ENCODE peak calls at places on chromosomes 4 and X, in nine cellular contexts. P is progenitor cell of endocrine pancreas, G is AG09309, H is lower leg skin, K is tibial artery, C is transverse colon, V is osteoblast, R is omental fat pad, M is IMR-90. U is an unnamed sample.

GRCh38 chr4:26323807-26324206 is 3.0 kb downstream of the RBPJ start:
- DNase-seq in C (no peak), M (peak; percentile 68), G (peak; percentile 41), R (no peak), P (no peak), K (no peak), V (peak; percentile 68), H (no peak), U (no peak)

GRCh38 chr4:151644625-151645024 is 116.2 kb downstream of the GATB start:
- DNase-seq in C (no peak), G (no peak), M (no peak), V (no peak), H (no peak), P (peak; percentile 27), R (no peak), K (no peak), U (no peak)

GRCh38 chr4:19693949-19694597 is 557.6 kb upstream of the SLIT2 start:
- DNase-seq in K (no peak), M (no peak), C (no peak), H (no peak), R (no peak), P (no peak), V (no peak), G (no peak), U (no peak)

GRCh38 chr4:134216436-134216835 is 14.8 kb upstream of the PABPC4L start:
- DNase-seq in K (no peak), H (no peak), G (peak; percentile 8), P (no peak), V (no peak), C (no peak), M (peak; percentile 20), R (no peak), U (no peak)

GRCh38 chrX:113297456-113297855 is 456.8 kb upstream of the AMOT start:
- DNase-seq in C (no peak), P (no peak), V (no peak), H (no peak), M (no peak), R (no peak), G (no peak), K (no peak), U (no peak)

GRCh38 chr4:87078987-87079469 is 141.4 kb downstream of the KLHL8 start:
- DNase-seq in R (no peak), P (no peak), K (peak; percentile 61), C (no peak), M (peak; percentile 88), G (peak; percentile 77), H (peak; percentile 85), V (no peak), U (no peak)

GRCh38 chrX:7107968-7108480 is 39.5 kb upstream of the STS start:
- DNase-seq in H (no peak), K (no peak), C (no peak), G (no peak), M (no peak), P (no peak), V (no peak), R (no peak), U (no peak)

GRCh38 chr4:175369087-175369486 is 443.0 kb downstream of the GPM6A start:
- DNase-seq in R (no peak), V (peak; percentile 75), K (no peak), H (no peak), P (no peak), G (peak; percentile 55), M (peak; percentile 71), C (no peak), U (no peak)

GRCh38 chr4:35525192-35525978 is 718.9 kb downstream of the ARAP2 start:
- DNase-seq in M (no peak), V (no peak), P (no peak), H (no peak), G (no peak), R (no peak), C (no peak), K (no peak), U (no peak)

GRCh38 chrX:13761606-13762005 is 27.1 kb downstream of the OFD1 start:
- DNase-seq in C (no peak), P (no peak), G (no peak), K (no peak), R (no peak), V (peak; percentile 2), M (peak; percentile 46), H (no peak), U (no peak)

GRCh38 chrX:120309873-120310730 is 1.2 kb downstream of the TMEM255A start:
- DNase-seq in K (no peak), M (no peak), H (no peak), P (no peak), G (no peak), C (no peak), R (no peak), V (no peak), U (no peak)

GRCh38 chr4:176443117-176443516 is 123.4 kb downstream of the SPCS3 start:
- DNase-seq in R (no peak), M (peak; percentile 96), H (no peak), V (peak; percentile 68), K (no peak), G (peak; percentile 93), C (no peak), P (no peak), U (no peak)

GRCh38 chr4:63063765-63064164 is 1345.5 kb downstream of the TECRL start:
- DNase-seq in M (no peak), G (no peak), R (no peak), P (no peak), C (no peak), V (no peak), K (no peak), H (no peak), U (no peak)

GRCh38 chr4:2795558-2796260 is 2.8 kb downstream of the SH3BP2 start:
- DNase-seq in H (peak; percentile 90), M (no peak), P (no peak), V (peak; percentile 11), R (no peak), G (no peak), K (peak; percentile 17), C (peak; percentile 13), U (no peak)

GRCh38 chrX:68416592-68416991 is 16.7 kb downstream of the OPHN1 start:
- DNase-seq in M (no peak), R (no peak), G (no peak), K (no peak), H (no peak), P (no peak), V (no peak), C (no peak), U (no peak)

GRCh38 chr4:41024556-41025491 is 189.5 kb downstream of the APBB2 start:
- DNase-seq in K (no peak), M (peak; percentile 31), H (no peak), G (no peak), V (no peak), R (no peak), P (no peak), C (no peak), U (no peak)

GRCh38 chr4:120156115-120156718 is 89.6 kb upstream of the MAD2L1 start:
- DNase-seq in C (no peak), K (no peak), V (no peak), G (peak; percentile 21), P (peak; percentile 19), M (peak; percentile 80), R (no peak), H (no peak), U (no peak)

GRCh38 chrX:129650821-129651510 is 3.8 kb downstream of the APLN start:
- DNase-seq in R (no peak), V (peak; percentile 61), G (no peak), K (no peak), C (no peak), H (peak; percentile 75), P (no peak), M (no peak), U (no peak)

GRCh38 chrX:129653181-129653984 is 1.4 kb downstream of the APLN start:
- DNase-seq in C (no peak), P (no peak), K (no peak), M (no peak), R (no peak), V (no peak), H (peak; percentile 72), G (no peak), U (no peak)

GRCh38 chrX:129653985-129654651 is 638 bp downstream of the APLN start:
- DNase-seq in M (no peak), C (no peak), G (no peak), K (no peak), P (no peak), V (peak; percentile 85), R (no peak), H (peak; percentile 87), U (no peak)

GRCh38 chrX:129651756-129652564 is 2.8 kb downstream of the APLN start:
- DNase-seq in P (no peak), C (no peak), R (no peak), M (no peak), G (no peak), K (no peak), H (peak; percentile 68), V (no peak), U (no peak)

GRCh38 chrX:129652565-129653169 is 2.1 kb downstream of the APLN start:
- DNase-seq in R (no peak), V (no peak), C (no peak), P (no peak), K (no peak), M (no peak), G (no peak), H (peak; percentile 53), U (no peak)
- TF ChIP-seq CTCF in R (no peak), V (no peak), C (no peak), P (no peak), K (no peak), M (no peak), G (no peak), H (no peak), U (no peak)

GRCh38 chrX:153778684-153779101 is 2.1 kb upstream of the SRPK3 start:
- DNase-seq in C (no peak), M (no peak), K (no peak), P (no peak), G (no peak), V (peak; percentile 89), R (no peak), H (no peak), U (peak; percentile 6)
- TF ChIP-seq CTCF in C (no peak), M (no peak), K (no peak), P (peak; percentile 8), G (no peak), V (no peak), R (no peak), H (no peak), U (no peak)

GRCh38 chrX:129158505-129158904 is 364.8 kb downstream of the SMARCA1 start:
- DNase-seq in M (no peak), P (no peak), V (no peak), K (no peak), R (no peak), G (no peak), C (no peak), H (no peak), U (no peak)

GRCh38 chrX:129161108-129161507 is 362.2 kb downstream of the SMARCA1 start:
- DNase-seq in P (no peak), H (no peak), C (no peak), G (no peak), M (no peak), V (no peak), K (no peak), R (no peak), U (no peak)
- TF ChIP-seq CTCF in P (no peak), H (no peak), C (no peak), G (no peak), M (no peak), V (no peak), K (no peak), R (no peak), U (no peak)

DNA sequence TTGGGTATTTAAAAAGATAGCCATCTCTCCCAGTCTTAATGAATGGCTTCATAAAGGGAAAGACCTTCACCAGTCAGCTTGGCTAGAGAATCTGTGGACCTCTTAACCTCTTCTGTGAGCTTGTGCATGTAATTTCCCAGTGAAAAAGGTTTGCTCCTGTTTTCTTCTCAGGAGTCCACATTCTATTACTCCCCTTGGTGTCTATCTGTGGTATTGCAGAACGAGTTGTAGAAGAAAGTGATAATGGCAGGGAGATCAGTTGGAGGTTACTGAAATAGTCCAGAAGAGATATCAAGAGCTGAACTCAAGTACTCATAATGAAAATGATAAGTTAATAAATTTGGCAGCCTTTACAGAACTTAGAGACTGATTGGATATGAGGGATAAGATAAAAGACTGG is 16.5 kb upstream of the VAMP7 start:
- DNase-seq in K (no peak), C (no peak), P (no peak), H (no peak), G (no peak), R (no peak), M (no peak), V (no peak), U (no peak)
- TF ChIP-seq CTCF in K (no peak), C (no peak), P (no peak), H (no peak), G (no peak), R (no peak), M (peak; percentile 4), V (peak; percentile 27), U (no peak)